ENCODE peak calls at places on chromosomes 6 and 20, in seven cellular contexts. O is GM12865; Z is GM10248; X is hippocampal formation; W is activated gamma-delta T cell treated with anti-CD3 and anti-CD28 coated beads, Interleukin-2, amount 50 U/mL, for 16 hours; F is amniotic epithelial cell; J is skeletal muscle cell. L is an unnamed sample.

GRCh38 chr20:36866681-36867485 is 9.1 kb upstream of the TLDC2 start:
- DNase-seq in F (no peak), J (no peak), X (no peak), O (peak; percentile 48), W (no peak), Z (no peak), L (no peak)

GRCh38 chr6:166056637-166057036 is 111.0 kb downstream of the TBXT start:
- DNase-seq in J (no peak), Z (no peak), W (no peak), O (no peak), X (no peak), F (peak; percentile 93), L (no peak)

GRCh38 chr6:101276066-101276465 is 117.4 kb upstream of the GRIK2 start:
- DNase-seq in W (no peak), J (no peak), F (peak; percentile 7), X (no peak), Z (no peak), O (no peak), L (no peak)

GRCh38 chr20:50731930-50732690 is 730 bp downstream of the PARD6B start:
- DNase-seq in J (no peak), X (no peak), W (no peak), F (no peak), Z (no peak), O (no peak), L (no peak)

GRCh38 chr6:122005661-122006060 is 393.8 kb upstream of the HSF2 start:
- DNase-seq in Z (no peak), O (no peak), X (no peak), J (no peak), W (no peak), F (no peak), L (no peak)

GRCh38 chr20:15297059-15297875 is 959.9 kb upstream of the FLRT3 start:
- DNase-seq in Z (no peak), F (no peak), X (no peak), J (no peak), O (no peak), W (no peak), L (no peak)

GRCh38 chr6:44702292-44702691 is 314.8 kb downstream of the CDC5L start:
- DNase-seq in F (no peak), W (no peak), O (no peak), J (no peak), X (no peak), Z (no peak), L (no peak)

GRCh38 chr6:95768539-95768938 is 191.2 kb downstream of the MANEA start:
- DNase-seq in J (no peak), O (peak; percentile 35), F (no peak), X (no peak), Z (no peak), W (no peak), L (no peak)

GRCh38 chr6:81700414-81700813 is 52.1 kb downstream of the TENT5A start:
- DNase-seq in F (no peak), X (no peak), W (no peak), Z (no peak), J (no peak), O (no peak), L (no peak)

GRCh38 chr20:57190536-57191265 is 75.7 kb downstream of the BMP7 start:
- DNase-seq in Z (no peak), W (no peak), O (no peak), X (no peak), J (no peak), F (no peak), L (no peak)

GRCh38 chr6:56954389-56955170 is at the start of gene BEND6:
- DNase-seq in W (no peak), F (peak; percentile 77), X (peak; percentile 78), Z (peak; percentile 63), O (peak; percentile 74), J (peak; percentile 65), L (peak; percentile 72)

GRCh38 chr6:4397307-4397706 is 261.9 kb upstream of the ECI2 start:
- DNase-seq in O (no peak), W (no peak), F (no peak), X (peak; percentile 45), J (peak; percentile 64), Z (no peak), L (no peak)

GRCh38 chr6:143652840-143653239 is 24.9 kb upstream of the PHACTR2 start:
- DNase-seq in X (no peak), W (no peak), O (no peak), Z (no peak), J (no peak), F (no peak), L (no peak)

GRCh38 chr20:41316009-41316408 is 1.5 kb downstream of the ZHX3 start:
- DNase-seq in X (no peak), W (no peak), O (no peak), Z (no peak), F (no peak), J (no peak), L (no peak)

GRCh38 chr20:51749674-51750036 is 18.5 kb downstream of the ATP9A start:
- DNase-seq in F (peak; percentile 41), O (no peak), X (no peak), Z (no peak), W (no peak), J (no peak), L (no peak)

GRCh38 chr6:168196385-168196860 is 117.4 kb upstream of the FRMD1 start:
- DNase-seq in J (no peak), X (no peak), W (no peak), F (peak; percentile 6), Z (no peak), O (no peak), L (no peak)

GRCh38 chr6:215335-216034 is 76.8 kb upstream of the DUSP22 start:
- DNase-seq in F (no peak), O (peak; percentile 57), W (peak; percentile 56), X (no peak), Z (no peak), J (no peak), L (no peak)

GRCh38 chr20:10453241-10453640 is 18.1 kb downstream of the SLX4IP start:
- DNase-seq in O (peak; percentile 89), X (peak; percentile 10), F (no peak), J (no peak), W (no peak), Z (peak; percentile 41), L (no peak)

GRCh38 chr6:111837641-111838500 is 35.4 kb downstream of the FYN start:
- DNase-seq in X (no peak), J (no peak), O (peak; percentile 89), F (no peak), Z (peak; percentile 32), W (no peak), L (no peak)

GRCh38 chr20:47125553-47126373 is 230.7 kb downstream of the ZMYND8 start:
- DNase-seq in X (no peak), Z (no peak), W (no peak), F (peak; percentile 56), J (no peak), O (no peak), L (no peak)

GRCh38 chr6:169520104-169520503 is 181.7 kb downstream of the WDR27 start:
- DNase-seq in W (no peak), O (no peak), X (no peak), J (no peak), Z (no peak), F (peak; percentile 47), L (no peak)

GRCh38 chr6:81786159-81786558 is 33.7 kb upstream of the TENT5A start:
- DNase-seq in J (no peak), W (no peak), F (no peak), Z (no peak), X (no peak), O (no peak), L (no peak)

GRCh38 chr20:341682-342081 is 5.2 kb upstream of the NRSN2 start:
- DNase-seq in X (no peak), O (no peak), W (no peak), J (no peak), Z (no peak), F (peak; percentile 87), L (peak; percentile 33)

GRCh38 chr6:87308970-87309369 is 13.4 kb upstream of the SMIM8 start:
- DNase-seq in X (no peak), F (peak; percentile 1), Z (no peak), O (no peak), W (no peak), J (no peak), L (no peak)

GRCh38 chr6:20846602-20847028 is 312.4 kb downstream of the CDKAL1 start:
- DNase-seq in W (no peak), F (peak; percentile 78), X (no peak), Z (peak; percentile 18), O (peak; percentile 33), J (no peak), L (peak; percentile 36)

GRCh38 chr20:25045343-25045712 is 12.6 kb downstream of the ACSS1 start:
- DNase-seq in X (no peak), F (no peak), W (no peak), O (no peak), Z (no peak), J (no peak), L (no peak)

GRCh38 chr20:63497946-63498935 is 642 bp downstream of the EEF1A2 start:
- DNase-seq in W (no peak), F (no peak), O (no peak), Z (no peak), J (no peak), X (no peak), L (peak; percentile 84)